ENCODE peak calls at places on chromosomes 13 and 19, in five cellular contexts. C, O, X, D and Z are unnamed samples. For H3K4me1, the result is how much of the 10 kb centered on the place peaks cover.

GRCh38 chr19:10699650-10700335 is 1.4 kb upstream of the QTRT1 start:
- DNase-seq in C (peak), O (peak), X (no peak), D (peak), Z (peak)

GRCh38 chr13:93435651-93436050 is 209.0 kb downstream of the GPC6 start:
- DNase-seq in C (no peak), O (no peak), X (no peak), D (no peak), Z (no peak)

GRCh38 chr19:50975766-50976165 is 6.4 kb upstream of the KLK6 start:
- DNase-seq in C (no peak), O (no peak), X (no peak), D (peak), Z (peak)

GRCh38 chr19:4974855-4975469 is 6.0 kb downstream of the KDM4B start:
- DNase-seq in C (peak), O (no peak), X (no peak), D (no peak), Z (no peak)

GRCh38 chr13:65892859-65893258 is 1337.3 kb downstream of the PCDH9 start:
- DNase-seq in C (no peak), O (peak), X (no peak), D (no peak), Z (no peak)

GRCh38 chr13:98476106-98476505 is 100.8 kb downstream of the STK24 start:
- DNase-seq in C (no peak), O (no peak), X (no peak), D (no peak), Z (no peak)

GRCh38 chr19:51980116-51980736 is 6.4 kb downstream of the ZNF350 start:
- DNase-seq in C (no peak), O (no peak), X (no peak), D (no peak), Z (no peak)

GRCh38 chr19:4639531-4640246 is 373 bp downstream of the TNFAIP8L1 start:
- DNase-seq in C (no peak), O (no peak), X (peak), D (no peak), Z (no peak)

GRCh38 chr13:33744589-33745369 is 73.2 kb upstream of the RFC3 start:
- DNase-seq in C (no peak), O (no peak), X (no peak), D (no peak), Z (peak)

GRCh38 chr19:23698711-23699520 is 11.9 kb upstream of the ZNF675 start:
- DNase-seq in C (no peak), O (no peak), X (no peak), D (no peak), Z (no peak)

GRCh38 chr19:19134687-19135158 is 3.6 kb downstream of the TMEM161A start:
- DNase-seq in C (peak), O (no peak), X (no peak), D (no peak), Z (no peak)

GRCh38 chr13:82088781-82089180 is 1747.9 kb upstream of the SPRY2 start:
- DNase-seq in C (no peak), O (no peak), X (no peak), D (no peak), Z (no peak)

GRCh38 chr19:38693380-38694223 is 46.2 kb downstream of the ACTN4 start:
- DNase-seq in C (no peak), O (peak), X (no peak), D (peak), Z (no peak)

GRCh38 chr13:77596777-77597176 is 61.3 kb downstream of the SCEL start:
- DNase-seq in C (no peak), O (no peak), X (no peak), D (no peak), Z (no peak)

GRCh38 chr19:472005-472858 is 11.4 kb upstream of the SHC2 start:
- DNase-seq in C (no peak), O (no peak), X (no peak), D (no peak), Z (no peak)

GRCh38 chr13:99269627-99270252 is 11.6 kb upstream of the GPR18 start:
- DNase-seq in C (peak), O (peak), X (no peak), D (peak), Z (no peak)

GRCh38 chr13:72341904-72342303 is 385.5 kb downstream of the MZT1 start:
- DNase-seq in C (no peak), O (no peak), X (no peak), D (no peak), Z (no peak)

GRCh38 chr13:91946498-91947070 is 548.2 kb downstream of the GPC5 start:
- DNase-seq in C (no peak), O (peak), X (no peak), D (peak), Z (no peak)

GRCh38 chr13:111958612-111959395 is 108.1 kb upstream of the SOX1 start:
- DNase-seq in C (no peak), O (no peak), X (no peak), D (no peak), Z (no peak)

GRCh38 chr13:25371608-25372274 is at the start of gene ATP8A2:
- DNase-seq in C (peak), O (no peak), X (no peak), D (no peak), Z (no peak)

GRCh38 chr19:42301646-42302204 is at the start of gene PRR19:
- DNase-seq in C (peak), O (no peak), X (no peak), D (no peak), Z (no peak)

GRCh38 chr19:19061491-19061890 is 2.3 kb upstream of the SLC25A42 start:
- DNase-seq in C (peak), O (no peak), X (no peak), D (no peak), Z (no peak)

GRCh38 chr13:75633285-75633684 is 2.8 kb upstream of the LMO7 start:
- DNase-seq in C (no peak), O (peak), X (no peak), D (no peak), Z (no peak)

GRCh38 chr13:111251646-111252448 is 68.6 kb upstream of the TEX29 start:
- DNase-seq in C (no peak), O (no peak), X (no peak), D (no peak), Z (no peak)

GRCh38 chr19:52086481-52086880 is 9.1 kb downstream of the ZNF841 start:
- DNase-seq in C (peak), O (peak), X (no peak), D (no peak), Z (no peak)

GRCh38 chr13:103883152-103883551 is 816.9 kb upstream of the SLC10A2 start:
- DNase-seq in C (peak), O (peak), X (peak), D (peak), Z (peak)

GRCh38 chr13:42412812-42413795 is 141.2 kb downstream of the AKAP11 start:
- DNase-seq in C (peak), O (no peak), X (no peak), D (no peak), Z (no peak)

GRCh38 chr19:5627395-5627904 is 4.6 kb downstream of the SAFB start:
- DNase-seq in C (peak), O (peak), X (peak), D (no peak), Z (no peak)

GRCh38 chr13:31767175-31767900 is 28.0 kb downstream of the RXFP2 start:
- DNase-seq in C (no peak), O (peak), X (no peak), D (no peak), Z (no peak)

GRCh38 chr19:12331211-12331941 is 2.1 kb downstream of the ZNF563 start:
- DNase-seq in C (peak), O (no peak), X (no peak), D (no peak), Z (no peak)

GRCh38 chr13:33205224-33205623 is 80.3 kb downstream of the STARD13 start:
- DNase-seq in C (no peak), O (no peak), X (no peak), D (no peak), Z (no peak)

GRCh38 chr13:113179374-113180230 is 21.2 kb downstream of the PROZ start:
- DNase-seq in C (no peak), O (peak), X (no peak), D (no peak), Z (no peak)
- H3K27ac ChIP-seq in C (no peak), O (peak), X (no peak), D (no peak), Z (no peak)

GRCh38 chr13:45331123-45331619 is 9.8 kb downstream of the TPT1 start:
- DNase-seq in C (no peak), O (no peak), X (no peak), D (no peak), Z (no peak)
- H3K4me1 ChIP-seq in C (under half), O (under half), X (under half), D (half or more), Z (under half)

DNA sequence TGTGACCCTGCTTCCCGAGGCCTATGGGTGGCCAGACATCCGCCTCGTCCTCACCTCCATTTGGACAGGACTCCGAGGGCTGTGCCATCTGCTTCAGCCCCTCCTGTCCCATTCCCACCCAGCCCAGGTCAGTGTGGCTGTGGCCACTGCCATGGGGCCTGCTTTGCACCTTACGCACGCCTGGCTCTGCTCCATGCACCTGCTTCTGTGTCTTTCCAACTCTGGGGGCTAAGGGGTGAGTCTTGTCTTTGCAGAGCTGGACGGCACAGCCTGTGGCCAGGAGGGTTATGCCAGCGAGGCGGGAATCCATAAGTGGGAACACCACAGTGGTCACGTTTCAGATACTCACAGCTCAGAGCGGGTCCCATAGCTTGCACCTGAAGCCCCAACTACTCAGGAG is 5.2 kb upstream of the ZNF554 start:
- DNase-seq in C (no peak), O (no peak), X (no peak), D (no peak), Z (no peak)
- TF ChIP-seq POLR2A in C (no peak), O (no peak), X (no peak), D (no peak), Z (no peak)

GRCh38 chr13:108855737-108856387 is 226.5 kb downstream of the MYO16 start:
- DNase-seq in C (no peak), O (no peak), X (no peak), D (no peak), Z (no peak)
- H3K27ac ChIP-seq in C (no peak), O (no peak), X (no peak), D (no peak), Z (no peak)

DNA sequence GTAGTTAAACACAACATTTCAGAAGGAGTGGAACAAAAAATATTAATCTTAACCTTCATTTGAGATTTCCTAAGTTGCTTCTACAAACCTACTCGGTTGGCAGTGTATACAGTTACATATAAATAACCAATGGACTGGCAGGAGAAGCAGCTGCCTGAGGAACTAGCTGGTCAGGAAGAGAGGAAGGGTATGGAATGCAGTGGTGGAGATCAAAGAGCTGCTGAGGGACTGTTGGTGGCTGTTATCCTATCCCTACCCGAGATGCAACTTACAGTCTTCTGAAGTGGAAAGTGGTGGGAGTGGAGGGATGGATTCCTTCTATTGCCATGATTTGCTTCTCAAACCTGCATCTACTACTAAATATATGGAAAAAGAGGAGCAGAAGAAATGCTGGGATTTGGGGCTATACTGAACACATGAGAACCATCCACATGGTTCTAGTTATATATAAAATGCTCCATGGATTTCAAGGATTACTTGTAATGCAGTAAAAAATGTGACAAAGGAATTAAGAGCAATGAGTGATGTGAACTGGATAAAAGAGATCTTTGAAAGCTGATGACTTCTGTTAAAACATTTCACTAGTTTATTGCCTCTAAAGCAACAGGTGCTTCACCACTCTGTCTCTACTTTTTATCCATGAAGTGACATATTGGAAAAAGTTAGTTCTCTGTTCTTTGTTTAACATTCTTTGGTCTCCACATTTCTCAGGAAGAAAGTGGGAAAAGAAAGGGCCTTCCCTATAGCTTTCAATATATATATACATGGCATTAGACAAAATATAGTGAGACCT is 29.9 kb downstream of the MICU2 start:
- DNase-seq in C (no peak), O (no peak), X (no peak), D (no peak), Z (no peak)
- H3K4me1 ChIP-seq in C (under half), O (under half), X (under half), D (under half), Z (under half)

DNA sequence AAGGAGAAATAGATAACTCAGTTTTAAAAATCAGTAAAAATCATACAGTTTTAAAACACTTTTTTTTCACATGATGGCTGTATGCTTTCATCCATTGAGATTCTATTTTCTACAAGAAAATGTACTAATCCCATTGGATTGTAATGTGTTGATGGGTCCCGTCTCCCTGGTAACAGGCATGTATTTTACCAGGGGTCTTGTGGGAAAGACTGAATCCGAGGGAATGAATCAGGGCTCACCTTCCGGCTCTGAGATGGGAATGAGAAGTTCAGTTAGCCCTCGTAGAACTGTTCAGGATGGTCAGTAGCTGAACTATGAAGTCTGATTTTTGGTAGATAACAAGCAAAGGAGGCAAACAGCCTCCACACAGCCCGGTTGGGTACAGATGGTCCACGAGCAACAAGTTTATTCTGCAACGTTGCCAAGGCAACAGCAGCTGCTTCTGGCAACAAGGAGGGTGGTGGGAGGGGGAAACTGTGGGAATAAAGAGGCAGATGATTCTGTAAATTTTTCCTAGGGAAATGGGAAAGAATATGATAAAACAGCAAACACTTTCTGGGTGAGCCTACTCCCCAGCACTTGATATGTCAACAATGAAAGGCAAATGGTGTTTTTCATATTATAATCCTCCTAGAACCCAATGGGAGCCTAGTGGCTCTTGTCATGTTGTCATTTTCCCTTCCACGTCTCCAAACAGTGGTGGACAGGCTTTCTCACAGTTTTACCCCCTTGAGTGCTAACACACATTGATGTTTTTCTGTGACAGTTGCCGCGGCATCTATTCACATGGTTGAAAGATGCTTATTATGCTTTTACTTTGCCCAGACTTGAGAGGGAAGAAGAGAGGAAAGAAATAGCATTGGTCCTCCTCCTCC is 12.4 kb upstream of the SIAH3 start:
- DNase-seq in C (no peak), O (no peak), X (no peak), D (no peak), Z (no peak)
- TF ChIP-seq POLR2A in C (no peak), O (no peak), X (no peak), D (no peak), Z (no peak)

DNA sequence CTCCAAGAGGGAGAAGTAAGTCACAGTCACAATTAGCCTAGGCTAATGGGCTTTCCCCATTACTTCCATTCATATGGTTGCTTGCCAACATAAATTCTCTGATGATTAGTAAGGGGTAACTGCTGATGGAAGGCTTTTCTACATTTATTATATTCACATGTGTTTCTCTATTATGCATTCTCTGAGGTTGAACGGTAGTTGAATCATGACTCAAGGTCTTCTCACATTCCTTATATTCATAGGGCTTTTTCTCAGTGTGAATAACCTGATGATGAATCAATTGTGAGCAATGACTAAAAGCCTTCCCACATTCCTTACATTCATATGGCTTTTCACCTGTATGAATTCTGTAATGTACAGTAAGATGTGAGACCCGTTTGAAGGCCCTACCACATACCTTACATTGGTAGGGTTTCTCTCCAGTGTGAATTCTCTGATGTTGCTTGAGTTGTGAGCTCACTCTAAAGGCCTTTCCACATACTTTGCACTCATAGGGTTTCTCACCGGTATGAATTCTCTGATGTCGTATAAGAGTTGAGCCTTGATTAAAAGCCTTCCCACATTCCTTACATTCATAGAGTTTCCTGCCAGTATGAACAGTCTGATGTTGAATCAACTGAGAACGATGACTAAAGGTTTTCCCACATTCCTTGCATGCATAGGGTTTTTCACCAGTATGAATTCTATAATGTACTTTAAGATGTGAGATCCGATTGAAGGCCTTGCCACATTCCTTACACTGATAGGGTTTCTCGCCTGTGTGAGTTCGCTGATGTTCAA is 9.3 kb downstream of the ZNF582 start:
- DNase-seq in C (no peak), O (peak), X (no peak), D (no peak), Z (no peak)
- H3K27ac ChIP-seq in C (no peak), O (no peak), X (no peak), D (no peak), Z (no peak)

GRCh38 chr19:3370728-3371591 is 4.6 kb downstream of the NFIC start:
- DNase-seq in C (no peak), O (no peak), X (no peak), D (no peak), Z (no peak)
- H3K4me1 ChIP-seq in C (half or more), O (under half), X (under half), D (under half), Z (under half)

GRCh38 chr19:33300016-33300981 is 2.0 kb downstream of the CEBPA start:
- DNase-seq in C (no peak), O (no peak), X (no peak), D (no peak), Z (peak)

GRCh38 chr19:33302175-33302973 is at the start of gene CEBPA:
- DNase-seq in C (peak), O (peak), X (peak), D (peak), Z (peak)

GRCh38 chr19:33302974-33303790 is 848 bp upstream of the CEBPA start:
- DNase-seq in C (peak), O (peak), X (peak), D (peak), Z (peak)

GRCh38 chr19:33301900-33302174 is 497 bp downstream of the CEBPA start:
- DNase-seq in C (no peak), O (no peak), X (no peak), D (no peak), Z (no peak)

GRCh38 chr19:33301011-33301899 is 1.1 kb downstream of the CEBPA start:
- DNase-seq in C (peak), O (no peak), X (no peak), D (peak), Z (peak)
- TF ChIP-seq POLR2A in C (no peak), O (no peak), X (no peak), D (no peak), Z (peak)

GRCh38 chr13:21359855-21360254 is 99.2 kb downstream of the ZDHHC20 start:
- DNase-seq in C (no peak), O (no peak), X (no peak), D (no peak), Z (no peak)
- H3K27ac ChIP-seq in C (no peak), O (no peak), X (no peak), D (no peak), Z (no peak)